ENCODE peak calls at places on chromosome 13, in eight cellular contexts. M is pancreas, C is right lobe of liver, P is GM12878, F is stomach, O is cardiac muscle cell, V is colonic mucosa, S is heart right ventricle. W is an unnamed sample.
A peak's percentile ranks its signal among the peaks of the same experiment; 100 is the strongest.

GRCh38 chr13:39602614-39603366 is at the start of gene LHFPL6:
- DNase-seq in M (peak; percentile 89), C (peak; percentile 76), P (no peak), F (peak; percentile 73), O (peak; percentile 86), V (peak; percentile 73), S (peak; percentile 90), W (peak; percentile 19)

GRCh38 chr13:75867718-75868117 is 231.6 kb downstream of the LMO7 start:
- DNase-seq in M (no peak), C (no peak), P (no peak), F (no peak), O (no peak), V (no peak), S (no peak), W (no peak)

GRCh38 chr13:94169783-94170513 is 309.5 kb downstream of the DCT start:
- DNase-seq in M (peak; percentile 22), C (peak; percentile 75), P (no peak), F (no peak), O (no peak), V (no peak), S (peak; percentile 26), W (no peak)

GRCh38 chr13:101917833-101918755 is 465.6 kb downstream of the ITGBL1 start:
- DNase-seq in M (no peak), C (no peak), P (no peak), F (no peak), O (no peak), V (no peak), S (no peak), W (no peak)

GRCh38 chr13:28321751-28322150 is 173.2 kb downstream of the FLT1 start:
- DNase-seq in M (no peak), C (no peak), P (no peak), F (no peak), O (no peak), V (no peak), S (no peak), W (no peak)

GRCh38 chr13:33145667-33146066 is 129.4 kb downstream of the KL start:
- DNase-seq in M (no peak), C (no peak), P (no peak), F (no peak), O (no peak), V (no peak), S (no peak), W (no peak)

GRCh38 chr13:44293908-44294735 is 79.5 kb upstream of the SERP2 start:
- DNase-seq in M (no peak), C (no peak), P (no peak), F (no peak), O (no peak), V (no peak), S (no peak), W (no peak)

GRCh38 chr13:92265408-92265807 is 867.0 kb downstream of the GPC5 start:
- DNase-seq in M (no peak), C (no peak), P (no peak), F (no peak), O (no peak), V (no peak), S (no peak), W (no peak)

GRCh38 chr13:35767256-35767981 is 290.9 kb upstream of the MAB21L1 start:
- DNase-seq in M (no peak), C (no peak), P (no peak), F (no peak), O (no peak), V (no peak), S (no peak), W (no peak)

GRCh38 chr13:40790232-40790631 is 821 bp downstream of the SLC25A15 start:
- DNase-seq in M (no peak), C (no peak), P (no peak), F (no peak), O (no peak), V (no peak), S (no peak), W (no peak)

GRCh38 chr13:102089177-102089576 is 312.7 kb downstream of the FGF14 start:
- DNase-seq in M (no peak), C (no peak), P (no peak), F (no peak), O (peak; percentile 7), V (no peak), S (no peak), W (no peak)

DNA sequence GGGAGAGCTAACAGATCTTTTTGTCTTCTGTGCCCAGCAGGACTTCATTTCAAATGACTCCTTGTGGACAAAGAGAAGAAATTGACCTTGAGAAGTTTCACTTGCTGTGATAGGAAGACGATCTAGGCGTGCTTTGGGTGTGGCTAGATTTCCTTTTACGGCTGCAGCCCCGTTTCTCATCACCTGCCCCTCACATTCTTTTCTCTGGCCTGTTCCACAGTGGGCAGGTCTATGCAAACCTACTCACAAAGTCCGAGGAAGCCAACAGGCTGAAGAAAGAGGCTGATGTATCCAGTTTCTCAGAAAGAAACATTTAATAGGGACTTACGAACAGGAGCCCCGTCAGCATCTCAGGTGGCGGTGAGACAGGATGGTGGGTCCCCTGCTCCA is 231.8 kb downstream of the FGF9 start:
- DNase-seq in M (no peak), C (no peak), P (no peak), F (no peak), O (no peak), V (no peak), S (no peak), W (no peak)
- H3K36me3 ChIP-seq in M (no peaks in the 10 kb centered on the region), C (no peaks in the 10 kb centered on the region), P (no peaks in the 10 kb centered on the region), F (no peaks in the 10 kb centered on the region), O (no peaks in the 10 kb centered on the region), V (no peaks in the 10 kb centered on the region), S (no peaks in the 10 kb centered on the region), W (no peaks in the 10 kb centered on the region)

GRCh38 chr13:65264066-65264465 is 1966.1 kb downstream of the PCDH9 start:
- DNase-seq in M (no peak), C (no peak), P (no peak), F (no peak), O (no peak), V (no peak), S (no peak), W (no peak)

GRCh38 chr13:65265988-65266387 is 1964.1 kb downstream of the PCDH9 start:
- DNase-seq in M (no peak), C (no peak), P (no peak), F (no peak), O (no peak), V (no peak), S (no peak), W (no peak)

DNA sequence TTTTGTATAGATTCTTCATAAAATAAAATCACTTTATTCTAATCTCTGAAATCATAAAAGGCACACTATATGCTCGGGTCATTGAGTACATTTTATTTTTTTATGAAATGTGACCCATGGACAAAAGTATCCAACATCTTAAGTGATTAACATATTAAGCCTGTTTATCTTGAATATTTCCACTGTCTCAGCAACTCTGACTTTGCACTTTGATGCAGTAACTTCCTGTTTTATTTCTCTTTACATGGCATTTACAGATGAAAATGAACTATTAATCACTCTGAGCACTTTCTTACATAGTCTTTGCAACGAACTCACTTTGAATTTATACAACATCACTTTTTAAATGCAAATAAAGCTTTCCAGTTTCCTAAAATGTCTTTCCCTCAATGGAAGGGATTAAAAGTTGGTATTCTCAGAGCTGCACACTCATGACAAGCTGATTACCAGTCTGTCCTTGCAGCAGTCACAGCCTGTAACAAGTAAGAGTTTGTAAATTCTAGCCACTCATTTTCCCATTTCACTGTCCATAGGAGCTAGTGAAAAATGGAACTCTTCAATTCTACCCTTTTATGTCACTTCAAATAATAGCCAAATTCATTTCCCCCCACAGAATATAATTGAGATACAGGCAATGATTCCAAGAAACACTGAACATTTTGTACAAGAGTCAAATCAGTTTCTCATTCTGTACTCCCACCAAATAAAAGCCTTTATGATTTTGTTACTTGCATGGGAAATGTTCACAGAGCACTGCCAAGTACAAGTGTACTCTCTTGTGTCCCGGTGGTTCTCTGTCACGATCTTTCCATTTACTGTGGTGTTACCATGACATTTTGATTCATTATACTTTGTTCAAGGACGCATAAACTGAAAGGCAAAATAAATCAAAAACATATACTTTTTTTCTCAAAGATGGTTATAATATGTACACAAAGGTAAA is 1968.9 kb downstream of the PCDH9 start:
- DNase-seq in M (no peak), C (no peak), P (no peak), F (no peak), O (no peak), V (no peak), S (no peak), W (no peak)
- H3K4me3 ChIP-seq in M (no peak overlapping the region), C (peak overlapping the region; percentile 1), P (no peak overlapping the region), F (no peak overlapping the region), O (no peak overlapping the region), V (no peak overlapping the region), S (peak overlapping the region; percentile 23), W (no peak overlapping the region)

DNA sequence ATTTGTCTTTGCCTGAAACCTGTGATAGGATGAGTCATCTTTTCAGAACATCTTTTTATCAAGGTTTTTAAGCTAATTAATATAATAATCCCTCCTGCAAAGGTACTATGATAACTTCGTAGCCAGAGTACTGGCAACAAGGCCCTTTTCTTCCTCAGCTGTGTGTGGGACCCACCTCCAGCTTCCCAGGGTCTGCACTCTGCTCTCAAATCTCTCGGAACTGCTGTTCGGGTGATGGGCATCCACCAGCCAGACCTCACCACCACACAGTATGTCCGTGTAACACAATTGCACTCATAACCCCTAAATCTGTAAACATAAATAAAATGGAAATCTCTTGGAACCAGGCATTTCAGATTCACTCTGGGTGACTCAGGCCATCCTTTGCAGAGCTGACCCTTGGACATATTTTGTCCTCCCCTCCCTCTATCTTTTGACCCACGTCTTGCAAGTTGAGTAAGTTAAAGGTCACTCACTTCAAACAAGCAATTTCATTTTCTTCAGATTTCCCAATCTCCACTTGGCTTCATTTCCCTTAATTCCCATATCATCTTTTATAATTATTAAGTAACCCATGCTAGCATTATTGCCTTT is 29.5 kb downstream of the COL4A1 start:
- DNase-seq in M (no peak), C (no peak), P (no peak), F (no peak), O (no peak), V (no peak), S (no peak), W (no peak)
- H3K36me3 ChIP-seq in M (no peaks in the 10 kb centered on the region), C (no peaks in the 10 kb centered on the region), P (no peaks in the 10 kb centered on the region), F (no peaks in the 10 kb centered on the region), O (no peaks in the 10 kb centered on the region), V (no peaks in the 10 kb centered on the region), S (no peaks in the 10 kb centered on the region), W (no peaks in the 10 kb centered on the region)

GRCh38 chr13:103883152-103883551 is 816.9 kb upstream of the SLC10A2 start:
- DNase-seq in M (peak; percentile 87), C (peak; percentile 75), P (no peak), F (peak; percentile 68), O (peak; percentile 84), V (peak; percentile 33), S (peak; percentile 77), W (no peak)
- H3K4me3 ChIP-seq in M (no peak overlapping the region), C (no peak overlapping the region), P (no peak overlapping the region), F (no peak overlapping the region), O (no peak overlapping the region), V (no peak overlapping the region), S (no peak overlapping the region), W (no peak overlapping the region)

W was measured in naive thymus-derived CD4-positive, alpha-beta T cell.